ENCODE peak calls at places on chromosomes 12 and 14, in seven cellular contexts. One of them, this sample, is unnamed.

GRCh38 chr14:94044476-94045091 is 18.4 kb downstream of the OTUB2 start:
- DNase-seq in mesenchymal stem cell: no peak
- DNase-seq in H1: no peak
- DNase-seq in mesendoderm: no peak
- DNase-seq in IMR-90: no peak
- DNase-seq in H9: no peak
- DNase-seq in neuronal stem cell: no peak
- DNase-seq in this sample: no peak

GRCh38 chr12:132084681-132085635 is 59.2 kb downstream of the DDX51 start:
- DNase-seq in mesendoderm: peak; percentile 83
- DNase-seq in neuronal stem cell: peak; percentile 71
- DNase-seq in IMR-90: peak; percentile 33
- DNase-seq in H1: peak; percentile 70
- DNase-seq in mesenchymal stem cell: peak; percentile 84
- DNase-seq in H9: peak; percentile 81
- DNase-seq in this sample: peak; percentile 40

GRCh38 chr14:103782376-103782775 is 65.0 kb downstream of the PPP1R13B start:
- DNase-seq in mesendoderm: no peak
- DNase-seq in neuronal stem cell: no peak
- DNase-seq in mesenchymal stem cell: no peak
- DNase-seq in H1: no peak
- DNase-seq in H9: no peak
- DNase-seq in IMR-90: no peak
- DNase-seq in this sample: no peak

GRCh38 chr14:24310666-24311604 is at the start of gene LTB4R:
- DNase-seq in mesendoderm: no peak
- DNase-seq in neuronal stem cell: no peak
- DNase-seq in H9: no peak
- DNase-seq in H1: no peak
- DNase-seq in mesenchymal stem cell: no peak
- DNase-seq in IMR-90: peak; percentile 73
- DNase-seq in this sample: peak; percentile 2

GRCh38 chr14:103123128-103123633 is at the start of gene TNFAIP2:
- DNase-seq in H9: peak; percentile 82
- DNase-seq in H1: peak; percentile 83
- DNase-seq in mesenchymal stem cell: peak; percentile 63
- DNase-seq in mesendoderm: peak; percentile 77
- DNase-seq in neuronal stem cell: no peak
- DNase-seq in IMR-90: no peak
- DNase-seq in this sample: peak; percentile 61

GRCh38 chr14:97250925-97251324 is 453.7 kb downstream of the VRK1 start:
- DNase-seq in neuronal stem cell: no peak
- DNase-seq in mesendoderm: no peak
- DNase-seq in H9: no peak
- DNase-seq in IMR-90: no peak
- DNase-seq in H1: no peak
- DNase-seq in mesenchymal stem cell: no peak
- DNase-seq in this sample: no peak

GRCh38 chr14:99883866-99884650 is 90.8 kb downstream of the EML1 start:
- DNase-seq in H1: no peak
- DNase-seq in mesenchymal stem cell: no peak
- DNase-seq in H9: no peak
- DNase-seq in neuronal stem cell: no peak
- DNase-seq in mesendoderm: no peak
- DNase-seq in IMR-90: no peak
- DNase-seq in this sample: no peak

GRCh38 chr12:19095331-19095730 is 34.2 kb upstream of the PLEKHA5 start:
- DNase-seq in mesendoderm: no peak
- DNase-seq in H1: no peak
- DNase-seq in IMR-90: no peak
- DNase-seq in neuronal stem cell: no peak
- DNase-seq in mesenchymal stem cell: no peak
- DNase-seq in H9: no peak
- DNase-seq in this sample: no peak

GRCh38 chr14:60815371-60815770 is 80.8 kb downstream of the MNAT1 start:
- DNase-seq in H9: no peak
- DNase-seq in H1: no peak
- DNase-seq in neuronal stem cell: no peak
- DNase-seq in mesendoderm: no peak
- DNase-seq in mesenchymal stem cell: no peak
- DNase-seq in IMR-90: no peak
- DNase-seq in this sample: no peak

GRCh38 chr12:130220361-130220760 is 58.1 kb downstream of the FZD10 start:
- DNase-seq in mesendoderm: no peak
- DNase-seq in IMR-90: no peak
- DNase-seq in H1: no peak
- DNase-seq in H9: no peak
- DNase-seq in neuronal stem cell: no peak
- DNase-seq in mesenchymal stem cell: no peak
- DNase-seq in this sample: no peak

GRCh38 chr12:34296143-34297041 is 274.1 kb downstream of the ALG10 start:
- DNase-seq in mesendoderm: no peak
- DNase-seq in mesenchymal stem cell: no peak
- DNase-seq in H9: no peak
- DNase-seq in IMR-90: no peak
- DNase-seq in H1: no peak
- DNase-seq in neuronal stem cell: no peak
- DNase-seq in this sample: no peak

GRCh38 chr14:56422703-56423213 is 156.8 kb upstream of the TMEM260 start:
- DNase-seq in H1: no peak
- DNase-seq in mesendoderm: peak; percentile 71
- DNase-seq in neuronal stem cell: peak; percentile 21
- DNase-seq in IMR-90: peak; percentile 79
- DNase-seq in mesenchymal stem cell: peak; percentile 75
- DNase-seq in H9: peak; percentile 36
- DNase-seq in this sample: peak; percentile 66

GRCh38 chr12:49832836-49833421 is 4.7 kb upstream of the NCKAP5L start:
- DNase-seq in mesendoderm: no peak
- DNase-seq in H1: no peak
- DNase-seq in mesenchymal stem cell: peak; percentile 65
- DNase-seq in IMR-90: peak; percentile 87
- DNase-seq in H9: no peak
- DNase-seq in neuronal stem cell: no peak
- DNase-seq in this sample: peak; percentile 47

GRCh38 chr12:23204933-23205778 is 580.2 kb downstream of the ETNK1 start:
- DNase-seq in mesenchymal stem cell: peak; percentile 67
- DNase-seq in neuronal stem cell: peak; percentile 50
- DNase-seq in mesendoderm: peak; percentile 69
- DNase-seq in H1: no peak
- DNase-seq in H9: no peak
- DNase-seq in IMR-90: peak; percentile 67
- DNase-seq in this sample: peak; percentile 73

GRCh38 chr12:89353188-89353822 is 1.0 kb upstream of the DUSP6 start:
- DNase-seq in mesendoderm: peak; percentile 95
- DNase-seq in mesenchymal stem cell: peak; percentile 79
- DNase-seq in IMR-90: peak; percentile 62
- DNase-seq in H9: peak; percentile 90
- DNase-seq in neuronal stem cell: peak; percentile 73
- DNase-seq in H1: peak; percentile 89
- DNase-seq in this sample: no peak

GRCh38 chr12:127257366-127257935 is 1009.5 kb upstream of the TMEM132C start:
- DNase-seq in mesenchymal stem cell: no peak
- DNase-seq in H9: no peak
- DNase-seq in neuronal stem cell: no peak
- DNase-seq in H1: no peak
- DNase-seq in mesendoderm: no peak
- DNase-seq in IMR-90: peak; percentile 62
- DNase-seq in this sample: no peak

GRCh38 chr14:28707814-28708213 is 58.8 kb upstream of the FOXG1 start:
- DNase-seq in mesenchymal stem cell: peak; percentile 11
- DNase-seq in IMR-90: no peak
- DNase-seq in neuronal stem cell: no peak
- DNase-seq in H9: no peak
- DNase-seq in mesendoderm: no peak
- DNase-seq in H1: no peak
- DNase-seq in this sample: no peak

GRCh38 chr14:23154876-23155587 is 28.4 kb downstream of the SLC7A8 start:
- DNase-seq in mesenchymal stem cell: peak; percentile 89
- DNase-seq in mesendoderm: peak; percentile 92
- DNase-seq in H1: peak; percentile 48
- DNase-seq in H9: peak; percentile 80
- DNase-seq in IMR-90: peak; percentile 89
- DNase-seq in neuronal stem cell: no peak
- DNase-seq in this sample: no peak

GRCh38 chr12:123614531-123614930 is 12.6 kb downstream of the DDX55 start:
- DNase-seq in H9: no peak
- DNase-seq in H1: no peak
- DNase-seq in mesendoderm: no peak
- DNase-seq in IMR-90: peak; percentile 32
- DNase-seq in neuronal stem cell: no peak
- DNase-seq in mesenchymal stem cell: no peak
- DNase-seq in this sample: no peak

GRCh38 chr12:3142386-3142785 is 65.2 kb downstream of the TSPAN9 start:
- DNase-seq in mesenchymal stem cell: no peak
- DNase-seq in IMR-90: no peak
- DNase-seq in mesendoderm: no peak
- DNase-seq in neuronal stem cell: no peak
- DNase-seq in H9: no peak
- DNase-seq in H1: no peak
- DNase-seq in this sample: no peak

GRCh38 chr12:49187184-49187583 is 1.7 kb downstream of the TUBA1A start:
- DNase-seq in H1: no peak
- DNase-seq in mesenchymal stem cell: peak; percentile 54
- DNase-seq in neuronal stem cell: no peak
- DNase-seq in mesendoderm: no peak
- DNase-seq in IMR-90: peak; percentile 61
- DNase-seq in H9: no peak
- DNase-seq in this sample: no peak

DNA sequence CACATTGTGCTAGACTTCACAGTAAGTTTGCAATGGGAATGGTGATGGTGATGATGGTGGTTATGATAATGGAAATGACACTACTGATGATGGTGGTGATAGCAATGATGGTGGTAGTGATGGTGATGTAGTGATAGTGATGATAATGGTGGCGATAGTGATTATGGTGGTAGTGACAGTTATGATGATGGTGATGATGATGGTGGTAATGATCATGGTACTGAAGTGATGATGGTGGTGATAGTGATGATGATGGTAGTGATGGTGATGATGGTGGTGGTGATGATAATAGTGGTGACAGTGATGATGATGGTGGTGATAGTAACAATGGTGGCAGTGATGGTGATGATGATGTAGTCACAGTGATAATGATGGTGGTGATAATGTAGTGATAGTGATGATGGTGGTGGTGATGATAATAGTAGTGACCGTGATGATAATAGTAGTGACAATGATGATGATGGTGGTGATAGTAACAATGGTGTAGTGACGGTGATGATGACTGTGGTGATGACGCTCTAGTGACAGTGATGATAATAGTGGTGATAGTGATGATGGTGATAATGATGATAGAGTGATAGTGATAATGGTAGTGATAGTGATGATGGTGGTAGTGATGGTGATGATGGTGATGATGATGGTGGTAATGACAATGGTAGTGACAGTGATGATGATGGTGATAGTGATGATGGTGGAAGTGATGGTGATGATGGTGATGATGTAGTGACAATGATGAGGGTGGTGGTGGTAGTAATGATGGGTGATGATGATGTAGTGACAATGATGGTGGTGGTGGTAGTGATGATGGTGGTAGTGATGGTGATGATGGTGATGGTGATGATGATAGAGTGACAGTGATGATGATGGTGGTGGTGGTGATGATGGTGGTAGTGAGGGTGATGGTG is 222.9 kb upstream of the PWP1 start:
- DNase-seq in H9: no peak
- DNase-seq in mesenchymal stem cell: no peak
- DNase-seq in IMR-90: no peak
- DNase-seq in H1: no peak
- DNase-seq in mesendoderm: no peak
- DNase-seq in neuronal stem cell: no peak
- DNase-seq in this sample: no peak
- H2BK120ac ChIP-seq in H9: no peak overlapping the region
- H2BK120ac ChIP-seq in mesenchymal stem cell: no peak overlapping the region
- H2BK120ac ChIP-seq in IMR-90: peak overlapping the region; percentile 90
- H2BK120ac ChIP-seq in H1: no peak overlapping the region
- H2BK120ac ChIP-seq in mesendoderm: no peak overlapping the region
- H2BK120ac ChIP-seq in neuronal stem cell: no peak overlapping the region
- H2BK120ac ChIP-seq in this sample: no peak overlapping the region

DNA sequence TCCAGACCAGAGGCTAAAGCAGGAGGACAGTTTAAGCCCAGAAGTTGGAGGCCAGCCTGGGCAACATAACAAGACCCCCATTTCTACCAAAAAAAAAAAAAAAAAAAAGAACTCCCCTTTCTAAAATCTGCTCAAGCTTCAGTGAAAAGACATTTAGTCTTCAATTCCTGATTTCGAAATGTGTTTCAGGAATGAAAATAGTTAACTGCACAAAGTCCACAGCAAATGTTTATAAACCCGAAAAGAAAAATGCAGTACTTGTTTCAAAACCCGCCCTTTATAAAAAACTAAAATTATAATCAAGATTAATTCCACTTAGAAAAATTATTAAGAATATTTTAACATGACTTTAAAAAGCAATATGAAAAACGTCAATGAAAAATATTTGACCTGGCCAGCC is 12.1 kb downstream of the ATXN2 start:
- DNase-seq in neuronal stem cell: no peak
- DNase-seq in mesendoderm: no peak
- DNase-seq in H1: no peak
- DNase-seq in mesenchymal stem cell: no peak
- DNase-seq in IMR-90: no peak
- DNase-seq in H9: no peak
- DNase-seq in this sample: no peak
- H3K18ac ChIP-seq in neuronal stem cell: no peak overlapping the region
- H3K18ac ChIP-seq in mesendoderm: no peak overlapping the region
- H3K18ac ChIP-seq in H1: no peak overlapping the region
- H3K18ac ChIP-seq in mesenchymal stem cell: no peak overlapping the region
- H3K18ac ChIP-seq in IMR-90: no peak overlapping the region
- H3K18ac ChIP-seq in H9: no peak overlapping the region
- H3K18ac ChIP-seq in this sample: no peak overlapping the region

GRCh38 chr12:44972746-44973421 is 78.0 kb downstream of the DBX2 start:
- DNase-seq in H1: no peak
- DNase-seq in mesendoderm: peak; percentile 69
- DNase-seq in H9: peak; percentile 67
- DNase-seq in neuronal stem cell: peak; percentile 33
- DNase-seq in IMR-90: no peak
- DNase-seq in mesenchymal stem cell: peak; percentile 0
- DNase-seq in this sample: no peak

DNA sequence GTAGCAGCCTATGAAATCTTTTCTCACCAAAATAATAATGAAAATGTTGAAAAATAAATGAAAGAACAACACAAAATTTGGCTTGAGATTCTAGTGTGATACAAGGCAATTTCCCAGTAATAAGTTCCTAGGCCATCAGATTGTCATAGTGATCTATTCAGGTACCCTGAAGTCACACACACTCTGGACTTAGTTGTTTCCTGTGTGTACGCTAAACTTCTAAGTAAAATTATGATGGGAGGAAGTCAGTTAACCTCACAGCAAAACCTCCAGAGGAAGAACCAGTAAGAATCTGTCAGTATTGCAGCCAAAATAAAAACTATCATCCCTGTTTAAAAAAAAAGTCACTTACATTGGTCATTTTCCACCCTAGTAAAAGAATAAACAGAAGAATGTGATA is 81.9 kb downstream of the DBX2 start:
- DNase-seq in H9: no peak
- DNase-seq in mesendoderm: no peak
- DNase-seq in H1: no peak
- DNase-seq in IMR-90: no peak
- DNase-seq in mesenchymal stem cell: no peak
- DNase-seq in neuronal stem cell: no peak
- DNase-seq in this sample: no peak
- H3K4me2 ChIP-seq in H9: no peak overlapping the region
- H3K4me2 ChIP-seq in mesendoderm: no peak overlapping the region
- H3K4me2 ChIP-seq in H1: no peak overlapping the region
- H3K4me2 ChIP-seq in IMR-90: no peak overlapping the region
- H3K4me2 ChIP-seq in mesenchymal stem cell: no peak overlapping the region
- H3K4me2 ChIP-seq in neuronal stem cell: no peak overlapping the region
- H3K4me2 ChIP-seq in this sample: no peak overlapping the region

GRCh38 chr14:63565448-63565847 is 22.3 kb upstream of the PPP2R5E start:
- DNase-seq in mesenchymal stem cell: no peak
- DNase-seq in H9: no peak
- DNase-seq in neuronal stem cell: no peak
- DNase-seq in H1: no peak
- DNase-seq in IMR-90: no peak
- DNase-seq in mesendoderm: peak; percentile 42
- DNase-seq in this sample: peak; percentile 76
- H2BK120ac ChIP-seq in mesenchymal stem cell: no peak overlapping the region
- H2BK120ac ChIP-seq in H9: no peak overlapping the region
- H2BK120ac ChIP-seq in neuronal stem cell: no peak overlapping the region
- H2BK120ac ChIP-seq in H1: no peak overlapping the region
- H2BK120ac ChIP-seq in IMR-90: no peak overlapping the region
- H2BK120ac ChIP-seq in mesendoderm: no peak overlapping the region
- H2BK120ac ChIP-seq in this sample: peak overlapping the region; percentile 53

This sample was measured in trophoblast cell.